ENCODE peak calls at places on chromosomes 7 and 10, in eight cellular contexts. S is fibroblast of lung, V is psoas muscle, K is SJCRH30, D is testis, M is heart left ventricle, U is lower lobe of right lung, E is neural progenitor cell. R is an unnamed sample.

GRCh38 chr7:29315302-29316270 is 121.0 kb downstream of the CHN2 start:
- DNase-seq in U (no peak), M (no peak), K (no peak), V (no peak), D (no peak), E (no peak), S (no peak), R (no peak)

GRCh38 chr7:151761256-151761655 is 115.7 kb downstream of the PRKAG2 start:
- DNase-seq in U (no peak), S (no peak), D (no peak), E (no peak), K (no peak), V (no peak), M (no peak), R (no peak)

GRCh38 chr10:126691456-126691855 is 21.0 kb upstream of the C10orf90 start:
- DNase-seq in M (no peak), U (no peak), S (no peak), K (no peak), D (no peak), E (no peak), V (no peak), R (no peak)

GRCh38 chr10:116665541-116666125 is 44.9 kb downstream of the PNLIPRP2 start:
- DNase-seq in E (no peak), U (no peak), S (peak; percentile 2), K (peak; percentile 75), D (peak; percentile 68), M (no peak), V (peak; percentile 35), R (no peak)

GRCh38 chr7:142338633-142339501 is 81.0 kb upstream of the PRSS58 start:
- DNase-seq in E (peak; percentile 61), K (peak; percentile 57), S (no peak), V (no peak), U (no peak), D (peak; percentile 79), M (no peak), R (no peak)

GRCh38 chr10:123455861-123456260 is 210.3 kb upstream of the GPR26 start:
- DNase-seq in U (no peak), S (no peak), K (no peak), E (no peak), D (no peak), M (no peak), V (no peak), R (no peak)

GRCh38 chr7:51233375-51233774 is 83.2 kb downstream of the COBL start:
- DNase-seq in D (no peak), U (no peak), E (peak; percentile 53), K (no peak), S (no peak), V (no peak), M (no peak), R (no peak)

GRCh38 chr7:18414885-18415284 is 80.7 kb upstream of the HDAC9 start:
- DNase-seq in S (no peak), K (peak; percentile 81), E (peak; percentile 61), U (no peak), D (no peak), M (no peak), V (no peak), R (no peak)

GRCh38 chr7:150388709-150389531 is 9.8 kb downstream of the ZNF775 start:
- DNase-seq in U (peak; percentile 87), E (peak; percentile 52), V (peak; percentile 83), D (peak; percentile 61), M (peak; percentile 90), K (peak; percentile 92), S (peak; percentile 89), R (peak; percentile 68)

GRCh38 chr7:151559557-151560183 is 40.0 kb upstream of the RHEB start:
- DNase-seq in K (no peak), D (no peak), E (no peak), S (no peak), U (no peak), V (no peak), M (no peak), R (no peak)

DNA sequence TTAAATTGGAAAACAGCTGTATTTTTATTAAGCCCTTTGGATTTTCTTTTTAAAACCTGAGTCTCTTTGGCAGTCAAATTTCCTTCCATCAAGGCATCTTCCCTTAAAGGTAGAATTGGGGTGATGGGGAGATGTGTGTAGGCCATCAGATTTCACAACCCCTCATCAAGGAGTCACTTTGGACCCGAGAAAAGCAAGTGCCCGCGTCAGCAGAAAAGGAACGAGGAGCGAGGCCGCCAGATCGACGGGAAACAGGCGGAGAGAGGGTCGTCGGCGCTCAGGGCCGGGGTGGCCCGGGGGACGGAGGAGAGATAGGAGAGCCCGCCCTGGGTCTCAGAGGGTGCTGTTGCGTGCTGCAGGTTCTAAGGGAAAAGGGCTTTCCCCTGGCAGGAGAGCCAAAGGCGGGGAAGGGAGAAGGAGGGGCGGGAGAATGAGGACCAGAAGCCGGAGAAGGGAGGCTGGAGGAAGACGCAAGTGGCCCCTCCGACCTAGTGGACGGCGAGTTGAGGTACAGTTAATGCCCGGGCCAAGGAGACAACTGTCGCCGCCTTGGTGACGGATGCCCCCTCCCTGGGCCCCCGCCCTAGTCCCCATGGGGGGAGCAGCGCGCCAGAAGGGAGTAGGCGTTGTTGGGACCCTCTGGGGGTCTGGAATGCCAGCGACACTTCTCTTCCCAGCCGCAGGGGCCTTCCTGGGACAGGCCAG is 11.5 kb upstream of the GATA3 start:
- DNase-seq in U (no peak), D (no peak), K (no peak), M (no peak), V (no peak), E (peak; percentile 46), S (no peak), R (no peak)
- H3K27me3 ChIP-seq in U (peaks cover 99% of the 10 kb centered on the region), D (peaks cover 5% of the 10 kb centered on the region), K (no peaks in the 10 kb centered on the region), M (peaks cover 99% of the 10 kb centered on the region), V (peaks cover 98% of the 10 kb centered on the region), E (peaks cover 100% of the 10 kb centered on the region), S (peaks cover 90% of the 10 kb centered on the region), R (peaks cover 96% of the 10 kb centered on the region)

DNA sequence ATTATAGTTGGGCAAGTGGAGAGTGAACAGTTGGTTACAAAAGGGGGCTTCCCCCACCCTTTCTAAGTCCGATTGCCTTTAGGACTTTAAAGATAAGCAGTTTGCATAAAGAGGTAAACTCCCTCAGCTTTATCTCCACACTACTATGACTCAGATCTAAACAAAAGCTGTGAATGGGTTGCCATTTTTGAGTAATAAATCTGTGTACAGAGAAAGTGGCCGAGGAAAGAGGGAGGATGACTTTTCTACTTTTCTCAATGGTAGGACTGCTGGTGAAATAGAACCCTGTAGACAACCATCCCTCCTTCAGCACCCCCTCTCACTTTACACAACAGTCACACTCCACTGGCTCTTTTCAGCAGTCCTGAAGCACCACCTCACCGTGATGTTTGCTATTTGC is 71.2 kb downstream of the DNMBP start:
- DNase-seq in V (no peak), D (no peak), K (no peak), S (peak; percentile 39), U (no peak), M (no peak), E (no peak), R (no peak)
- H3K36me3 ChIP-seq in V (no peaks in the 10 kb centered on the region), D (no peaks in the 10 kb centered on the region), K (no peaks in the 10 kb centered on the region), S (no peaks in the 10 kb centered on the region), U (no peaks in the 10 kb centered on the region), M (no peaks in the 10 kb centered on the region), E (no peaks in the 10 kb centered on the region), R (peaks cover 5% of the 10 kb centered on the region)

GRCh38 chr10:132841254-132841975 is 55.5 kb upstream of the NKX6-2 start:
- DNase-seq in D (no peak), E (no peak), S (no peak), V (no peak), U (no peak), M (no peak), K (no peak), R (no peak)
- H3K9me3 ChIP-seq in D (no peaks in the 10 kb centered on the region), E (peaks cover 8% of the 10 kb centered on the region), S (peaks cover 5% of the 10 kb centered on the region), V (peaks cover 11% of the 10 kb centered on the region), U (peaks cover 9% of the 10 kb centered on the region), M (peaks cover 21% of the 10 kb centered on the region), K (peaks cover 4% of the 10 kb centered on the region), R (no peaks in the 10 kb centered on the region)

DNA sequence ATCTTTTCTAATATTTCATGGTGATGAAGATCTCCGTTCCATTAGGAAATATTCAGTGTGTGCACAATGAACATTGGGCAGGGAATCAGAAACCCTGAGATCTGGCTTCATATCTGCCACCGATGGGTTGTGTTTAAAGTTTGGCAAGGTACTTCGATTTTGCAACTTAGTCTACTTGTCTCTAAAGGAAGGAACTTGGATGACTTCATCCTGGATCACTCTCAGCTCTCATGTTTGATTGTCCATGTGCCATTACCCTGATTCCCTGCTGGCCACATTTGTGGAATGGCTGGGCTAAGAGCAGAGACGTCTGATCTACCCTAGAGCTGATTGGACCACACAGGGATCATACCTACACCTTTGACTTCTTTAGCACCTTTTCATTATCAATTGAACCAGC is 177.0 kb upstream of the KMT2E start:
- DNase-seq in M (no peak), V (no peak), E (no peak), U (no peak), S (no peak), D (no peak), K (no peak), R (no peak)
- H3K27me3 ChIP-seq in M (peaks cover 10% of the 10 kb centered on the region), V (peaks cover 8% of the 10 kb centered on the region), E (no peaks in the 10 kb centered on the region), U (no peaks in the 10 kb centered on the region), S (peaks cover 3% of the 10 kb centered on the region), D (no peaks in the 10 kb centered on the region), K (no peaks in the 10 kb centered on the region), R (no peaks in the 10 kb centered on the region)

DNA sequence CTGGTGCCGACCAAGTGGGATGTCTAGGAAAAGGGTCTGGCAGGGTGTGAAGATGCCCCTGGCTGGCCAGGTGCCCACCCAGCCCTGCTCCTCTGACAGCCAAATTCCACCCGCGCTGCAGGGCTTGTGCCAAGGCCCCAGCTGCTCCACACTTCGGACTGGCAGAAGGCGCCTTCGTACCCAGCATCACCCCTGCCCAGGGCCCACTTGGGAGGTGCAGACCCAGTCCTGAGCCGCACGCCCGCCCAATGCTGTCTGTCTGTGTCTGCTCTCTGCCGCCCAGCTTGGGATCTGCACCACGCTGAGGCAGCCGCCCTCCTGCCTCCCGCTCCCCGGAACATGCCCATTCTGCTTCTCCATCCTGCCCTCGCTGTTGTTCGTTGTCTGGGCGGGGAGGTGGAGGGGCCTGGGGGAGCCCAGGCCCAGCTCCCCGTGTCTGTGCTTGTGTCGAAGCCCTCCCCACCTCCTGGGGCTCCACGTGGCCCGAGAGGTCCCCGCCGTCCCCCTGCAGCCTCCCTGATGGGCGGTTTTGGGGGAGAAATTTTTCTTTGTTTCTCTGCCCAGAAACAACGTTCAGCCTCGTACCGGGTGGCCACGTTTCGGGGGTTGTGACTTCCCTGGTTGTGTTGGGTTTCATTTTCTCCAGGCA is 36.9 kb upstream of the PPIF start:
- DNase-seq in K (no peak), S (no peak), U (peak; percentile 35), D (no peak), V (peak; percentile 12), E (no peak), M (peak; percentile 31), R (peak; percentile 71)
- H3K36me3 ChIP-seq in K (peaks cover 23% of the 10 kb centered on the region), S (peaks cover 49% of the 10 kb centered on the region), U (peaks cover 99% of the 10 kb centered on the region), D (no peaks in the 10 kb centered on the region), V (peaks cover 85% of the 10 kb centered on the region), E (no peaks in the 10 kb centered on the region), M (no peaks in the 10 kb centered on the region), R (peaks cover 100% of the 10 kb centered on the region)

R was measured in left lung.